ENCODE peak calls at places on chromosomes 13 and 19, in four cellular contexts. One of them, this sample, is unnamed.

GRCh38 chr19:16589917-16590316 is 17.7 kb upstream of the SLC35E1 start:
- DNase-seq in HCT116: no peak
- DNase-seq in K562: no peak
- DNase-seq in H1: no peak
- DNase-seq in this sample: no peak

GRCh38 chr19:13207237-13208130 is 57.3 kb downstream of the IER2 start:
- DNase-seq in HCT116: no peak
- DNase-seq in K562: no peak
- DNase-seq in H1: no peak
- DNase-seq in this sample: no peak

GRCh38 chr19:30552593-30552992 is 180.4 kb downstream of the ZNF536 start:
- DNase-seq in HCT116: no peak
- DNase-seq in K562: no peak
- DNase-seq in H1: no peak
- DNase-seq in this sample: no peak

GRCh38 chr13:109868583-109869311 is 82.4 kb upstream of the IRS2 start:
- DNase-seq in HCT116: no peak
- DNase-seq in K562: no peak
- DNase-seq in H1: no peak
- DNase-seq in this sample: no peak

GRCh38 chr19:511101-511841 is 4.0 kb downstream of the TPGS1 start:
- DNase-seq in HCT116: peak; percentile 83
- DNase-seq in K562: peak; percentile 15
- DNase-seq in H1: no peak
- DNase-seq in this sample: peak; percentile 38

GRCh38 chr13:91406619-91407018 is 8.2 kb downstream of the GPC5 start:
- DNase-seq in HCT116: peak; percentile 45
- DNase-seq in K562: peak; percentile 87
- DNase-seq in H1: peak; percentile 31
- DNase-seq in this sample: peak; percentile 53

GRCh38 chr13:33543089-33543459 is 257.5 kb upstream of the STARD13 start:
- DNase-seq in HCT116: no peak
- DNase-seq in K562: no peak
- DNase-seq in H1: peak; percentile 15
- DNase-seq in this sample: no peak

GRCh38 chr13:112840472-112841302 is 128.3 kb upstream of the MCF2L start:
- DNase-seq in HCT116: no peak
- DNase-seq in K562: no peak
- DNase-seq in H1: no peak
- DNase-seq in this sample: no peak

GRCh38 chr13:74062933-74063332 is 71.3 kb downstream of the KLF12 start:
- DNase-seq in HCT116: no peak
- DNase-seq in K562: no peak
- DNase-seq in H1: no peak
- DNase-seq in this sample: no peak

GRCh38 chr19:31598730-31599238 is 249.5 kb upstream of the TSHZ3 start:
- DNase-seq in HCT116: no peak
- DNase-seq in K562: no peak
- DNase-seq in H1: no peak
- DNase-seq in this sample: no peak

GRCh38 chr13:59633290-59633689 is 530.4 kb downstream of the DIAPH3 start:
- DNase-seq in HCT116: no peak
- DNase-seq in K562: no peak
- DNase-seq in H1: no peak
- DNase-seq in this sample: no peak

GRCh38 chr19:32971715-32972540 is at the start of the genes CEP89 and FAAP24:
- DNase-seq in HCT116: peak; percentile 99
- DNase-seq in K562: peak; percentile 100
- DNase-seq in H1: peak; percentile 100
- DNase-seq in this sample: peak; percentile 99

GRCh38 chr13:79398915-79399314 is 7.1 kb downstream of the RBM26 start:
- DNase-seq in HCT116: no peak
- DNase-seq in K562: no peak
- DNase-seq in H1: no peak
- DNase-seq in this sample: no peak

GRCh38 chr13:98570929-98571372 is 6.0 kb downstream of the STK24 start:
- DNase-seq in HCT116: peak; percentile 83
- DNase-seq in K562: no peak
- DNase-seq in H1: no peak
- DNase-seq in this sample: no peak

GRCh38 chr13:111429064-111429558 is 108.7 kb downstream of the TEX29 start:
- DNase-seq in HCT116: peak; percentile 58
- DNase-seq in K562: peak; percentile 41
- DNase-seq in H1: no peak
- DNase-seq in this sample: peak; percentile 72

GRCh38 chr13:20799726-20800416 is 26.1 kb upstream of the EEF1AKMT1 start:
- DNase-seq in HCT116: no peak
- DNase-seq in K562: no peak
- DNase-seq in H1: no peak
- DNase-seq in this sample: no peak

GRCh38 chr19:14719162-14719561 is 29.3 kb downstream of the ZNF333 start:
- DNase-seq in HCT116: no peak
- DNase-seq in K562: no peak
- DNase-seq in H1: no peak
- DNase-seq in this sample: no peak

GRCh38 chr19:58519087-58519354 is 589 bp downstream of the ZBTB45 start:
- DNase-seq in HCT116: no peak
- DNase-seq in K562: peak; percentile 69
- DNase-seq in H1: no peak
- DNase-seq in this sample: peak; percentile 80

GRCh38 chr19:31272707-31273106 is 76.5 kb downstream of the TSHZ3 start:
- DNase-seq in HCT116: no peak
- DNase-seq in K562: no peak
- DNase-seq in H1: no peak
- DNase-seq in this sample: no peak

GRCh38 chr13:24348797-24349515 is 39.6 kb downstream of the C1QTNF9 start:
- DNase-seq in HCT116: peak; percentile 63
- DNase-seq in K562: no peak
- DNase-seq in H1: no peak
- DNase-seq in this sample: no peak

GRCh38 chr19:17755977-17756670 is 4.8 kb downstream of the FCHO1 start:
- DNase-seq in HCT116: no peak
- DNase-seq in K562: peak; percentile 73
- DNase-seq in H1: no peak
- DNase-seq in this sample: peak; percentile 86

GRCh38 chr13:75869981-75870380 is 233.9 kb downstream of the LMO7 start:
- DNase-seq in HCT116: no peak
- DNase-seq in K562: no peak
- DNase-seq in H1: no peak
- DNase-seq in this sample: no peak

GRCh38 chr19:35633727-35634440 is 5.0 kb downstream of the RBM42 start:
- DNase-seq in HCT116: no peak
- DNase-seq in K562: no peak
- DNase-seq in H1: no peak
- DNase-seq in this sample: no peak
- TF ChIP-seq SP1 in HCT116: no peak
- TF ChIP-seq SP1 in K562: no peak
- TF ChIP-seq SP1 in H1: no peak
- TF ChIP-seq SP1 in this sample: no peak

DNA sequence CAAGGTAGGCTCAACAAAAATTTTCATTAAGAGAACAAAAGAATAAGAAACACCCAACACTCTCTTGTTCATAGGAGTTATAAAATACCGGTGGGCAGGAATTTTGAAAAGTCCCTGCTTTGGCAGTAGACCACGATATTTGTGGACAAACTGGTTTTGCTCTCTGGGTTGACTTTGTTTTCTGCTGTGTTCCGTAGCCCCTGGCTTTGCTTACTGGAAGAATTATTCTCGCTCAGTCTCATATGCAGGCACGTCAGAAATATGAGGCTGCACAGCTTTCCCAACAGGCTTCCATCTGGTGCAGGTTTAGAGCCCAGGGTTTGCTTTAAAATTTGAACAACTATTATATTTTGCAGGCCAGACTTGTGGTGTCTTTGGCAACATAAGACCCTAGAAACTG is 2012.7 kb downstream of the PCDH9 start:
- DNase-seq in HCT116: no peak
- DNase-seq in K562: no peak
- DNase-seq in H1: no peak
- DNase-seq in this sample: no peak
- TF ChIP-seq SP1 in HCT116: no peak
- TF ChIP-seq SP1 in K562: no peak
- TF ChIP-seq SP1 in H1: no peak
- TF ChIP-seq SP1 in this sample: no peak

GRCh38 chr19:42297034-42297433 is 4.9 kb upstream of the PRR19 start:
- DNase-seq in HCT116: no peak
- DNase-seq in K562: no peak
- DNase-seq in H1: no peak
- DNase-seq in this sample: no peak

GRCh38 chr19:42295342-42295741 is 6.6 kb upstream of the PRR19 start:
- DNase-seq in HCT116: no peak
- DNase-seq in K562: no peak
- DNase-seq in H1: no peak
- DNase-seq in this sample: no peak

GRCh38 chr19:42294471-42295137 is 7.3 kb upstream of the PRR19 start:
- DNase-seq in HCT116: no peak
- DNase-seq in K562: no peak
- DNase-seq in H1: no peak
- DNase-seq in this sample: no peak

GRCh38 chr19:42293966-42294365 is 8.0 kb upstream of the PRR19 start:
- DNase-seq in HCT116: no peak
- DNase-seq in K562: no peak
- DNase-seq in H1: no peak
- DNase-seq in this sample: no peak

DNA sequence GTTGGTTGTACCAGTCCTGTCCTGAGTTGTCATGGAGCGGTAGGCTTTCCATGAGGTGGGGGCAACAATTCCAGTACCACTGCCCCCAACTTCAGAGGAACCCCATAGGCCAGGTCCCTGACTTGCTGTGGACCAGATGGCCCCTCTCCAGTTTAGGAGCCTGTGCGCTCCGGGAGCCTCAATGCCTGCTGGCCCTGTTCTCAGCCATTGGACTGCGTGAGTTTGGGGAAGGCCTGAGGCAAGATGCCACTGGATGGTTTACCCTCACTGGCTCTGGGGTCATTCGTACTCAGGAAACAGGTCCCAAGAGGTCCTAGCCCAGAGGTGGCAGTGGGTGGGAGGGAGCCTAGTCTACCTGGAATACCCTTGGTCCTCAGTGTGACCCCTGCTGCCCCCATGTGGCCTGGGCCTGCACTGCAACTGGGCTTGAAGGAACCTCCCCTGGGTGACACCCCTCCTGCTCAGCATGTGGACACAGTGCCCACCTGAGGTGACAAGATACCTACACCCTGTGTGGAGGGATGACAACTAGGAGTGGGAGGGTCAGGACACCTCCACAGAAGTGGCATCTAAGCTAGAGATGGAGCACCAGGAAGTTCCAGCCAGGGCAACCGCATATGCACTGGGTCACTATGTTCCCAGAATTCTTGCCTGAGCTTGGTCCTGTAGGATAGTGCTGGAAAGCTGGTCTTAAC is 6.0 kb upstream of the PRR19 start:
- DNase-seq in HCT116: peak; percentile 61
- DNase-seq in K562: peak; percentile 78
- DNase-seq in H1: peak; percentile 65
- DNase-seq in this sample: peak; percentile 97
- TF ChIP-seq SP1 in HCT116: no peak
- TF ChIP-seq SP1 in K562: no peak
- TF ChIP-seq SP1 in H1: no peak
- TF ChIP-seq SP1 in this sample: no peak

DNA sequence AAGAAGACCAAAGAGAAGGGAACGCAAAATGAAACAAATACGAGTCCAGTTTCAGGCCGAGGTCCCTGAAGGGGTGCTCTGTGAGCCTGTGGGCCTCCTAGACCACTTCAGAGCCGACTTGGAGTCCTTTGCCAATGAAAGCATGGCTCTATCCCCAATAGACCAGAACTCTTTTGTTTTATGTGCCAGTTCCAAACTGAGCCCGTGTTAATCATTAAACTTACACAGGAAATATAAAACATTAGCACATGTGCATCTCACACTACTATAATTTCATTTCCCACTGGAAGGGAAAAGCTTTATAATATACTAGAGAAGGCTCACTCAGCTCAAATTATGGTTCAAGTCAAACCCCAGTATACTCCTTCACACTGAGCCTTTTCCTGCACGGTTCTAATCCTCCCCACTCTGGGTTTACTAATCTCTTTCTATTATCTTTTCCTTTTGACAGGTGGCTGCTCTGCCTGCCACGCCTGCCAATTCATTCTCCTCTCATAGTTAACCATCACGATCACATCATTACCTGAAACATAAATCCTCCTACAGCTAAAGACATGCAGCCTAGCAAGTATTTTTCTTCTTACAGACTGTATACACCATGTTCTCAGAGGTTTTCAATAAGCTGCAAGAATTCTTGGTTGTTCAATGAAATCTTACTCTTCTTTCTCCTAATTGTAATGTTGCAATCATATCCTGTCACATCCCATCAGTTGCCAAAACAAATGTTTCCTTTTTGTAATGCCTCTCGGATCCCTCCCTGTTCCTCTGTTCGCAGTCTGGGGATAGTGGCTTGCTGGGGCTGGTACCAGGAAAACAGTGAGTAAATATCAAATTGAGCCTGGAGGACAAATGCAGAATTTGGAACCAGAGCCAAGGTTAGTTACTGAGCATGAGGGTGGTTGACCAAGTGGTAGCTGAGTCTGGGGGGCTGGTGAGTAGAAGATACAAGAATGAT is 18.8 kb upstream of the WASF3 start:
- DNase-seq in HCT116: no peak
- DNase-seq in K562: no peak
- DNase-seq in H1: no peak
- DNase-seq in this sample: no peak
- TF ChIP-seq SP1 in HCT116: no peak
- TF ChIP-seq SP1 in K562: no peak
- TF ChIP-seq SP1 in H1: no peak
- TF ChIP-seq SP1 in this sample: no peak

GRCh38 chr19:38737297-38737865 is 6.9 kb downstream of the CAPN12 start:
- DNase-seq in HCT116: no peak
- DNase-seq in K562: no peak
- DNase-seq in H1: no peak
- DNase-seq in this sample: no peak

GRCh38 chr19:38736036-38736412 is 8.2 kb downstream of the CAPN12 start:
- DNase-seq in HCT116: no peak
- DNase-seq in K562: peak; percentile 73
- DNase-seq in H1: no peak
- DNase-seq in this sample: peak; percentile 60

GRCh38 chr19:38735257-38735686 is 9.0 kb downstream of the CAPN12 start:
- DNase-seq in HCT116: no peak
- DNase-seq in K562: peak; percentile 61
- DNase-seq in H1: no peak
- DNase-seq in this sample: peak; percentile 70

GRCh38 chr19:38737921-38738731 is 6.1 kb downstream of the CAPN12 start:
- DNase-seq in HCT116: no peak
- DNase-seq in K562: no peak
- DNase-seq in H1: no peak
- DNase-seq in this sample: no peak

GRCh38 chr19:38736413-38737280 is 7.6 kb downstream of the CAPN12 start:
- DNase-seq in HCT116: peak; percentile 48
- DNase-seq in K562: peak; percentile 99
- DNase-seq in H1: peak; percentile 36
- DNase-seq in this sample: peak; percentile 93
- TF ChIP-seq SP1 in HCT116: no peak
- TF ChIP-seq SP1 in K562: peak; percentile 30
- TF ChIP-seq SP1 in H1: no peak
- TF ChIP-seq SP1 in this sample: peak; percentile 68

GRCh38 chr19:11453468-11454341 is 18.3 kb downstream of the PRKCSH start:
- DNase-seq in HCT116: no peak
- DNase-seq in K562: peak; percentile 70
- DNase-seq in H1: no peak
- DNase-seq in this sample: peak; percentile 64
- TF ChIP-seq SP1 in HCT116: no peak
- TF ChIP-seq SP1 in K562: no peak
- TF ChIP-seq SP1 in H1: no peak
- TF ChIP-seq SP1 in this sample: no peak

GRCh38 chr13:114090476-114090875 is 41.9 kb downstream of the RASA3 start:
- DNase-seq in HCT116: no peak
- DNase-seq in K562: no peak
- DNase-seq in H1: no peak
- DNase-seq in this sample: peak; percentile 6
- TF ChIP-seq SP1 in HCT116: no peak
- TF ChIP-seq SP1 in K562: no peak
- TF ChIP-seq SP1 in H1: no peak
- TF ChIP-seq SP1 in this sample: no peak